ENCODE peak calls at places on chromosome 7, in eight cellular contexts. One of them, this sample, is unnamed.

GRCh38 chr7:148110097-148110868 is 480.3 kb upstream of the C7orf33 start:
- DNase-seq in activated T-cell treated with anti-CD3 and anti-CD28 coated beads for 1 hour: no peak
- DNase-seq in effector memory CD8-positive, alpha-beta T cell: no peak
- DNase-seq in skeletal muscle cell: no peak
- DNase-seq in dermis microvascular lymphatic vessel endothelial cell: no peak
- DNase-seq in NCI-H774: no peak
- DNase-seq in occipital lobe: no peak
- DNase-seq in RPMI7951: no peak
- DNase-seq in this sample: no peak

GRCh38 chr7:46833186-46833585 is 748.7 kb downstream of the TNS3 start:
- DNase-seq in activated T-cell treated with anti-CD3 and anti-CD28 coated beads for 1 hour: no peak
- DNase-seq in effector memory CD8-positive, alpha-beta T cell: no peak
- DNase-seq in skeletal muscle cell: no peak
- DNase-seq in dermis microvascular lymphatic vessel endothelial cell: no peak
- DNase-seq in NCI-H774: no peak
- DNase-seq in occipital lobe: no peak
- DNase-seq in RPMI7951: no peak
- DNase-seq in this sample: no peak

GRCh38 chr7:36151921-36152755 is 916 bp upstream of the EEPD1 start:
- DNase-seq in activated T-cell treated with anti-CD3 and anti-CD28 coated beads for 1 hour: no peak
- DNase-seq in effector memory CD8-positive, alpha-beta T cell: no peak
- DNase-seq in skeletal muscle cell: no peak
- DNase-seq in dermis microvascular lymphatic vessel endothelial cell: no peak
- DNase-seq in NCI-H774: peak; percentile 49
- DNase-seq in occipital lobe: no peak
- DNase-seq in RPMI7951: no peak
- DNase-seq in this sample: no peak

GRCh38 chr7:37452346-37452745 is 3.7 kb upstream of the ELMO1 start:
- DNase-seq in activated T-cell treated with anti-CD3 and anti-CD28 coated beads for 1 hour: no peak
- DNase-seq in effector memory CD8-positive, alpha-beta T cell: no peak
- DNase-seq in skeletal muscle cell: no peak
- DNase-seq in dermis microvascular lymphatic vessel endothelial cell: no peak
- DNase-seq in NCI-H774: no peak
- DNase-seq in occipital lobe: no peak
- DNase-seq in RPMI7951: no peak
- DNase-seq in this sample: no peak

GRCh38 chr7:500521-501420 is 18.9 kb downstream of the PDGFA start:
- DNase-seq in activated T-cell treated with anti-CD3 and anti-CD28 coated beads for 1 hour: no peak
- DNase-seq in effector memory CD8-positive, alpha-beta T cell: no peak
- DNase-seq in skeletal muscle cell: no peak
- DNase-seq in dermis microvascular lymphatic vessel endothelial cell: no peak
- DNase-seq in NCI-H774: no peak
- DNase-seq in occipital lobe: no peak
- DNase-seq in RPMI7951: no peak
- DNase-seq in this sample: no peak

GRCh38 chr7:132117181-132117580 is 459.1 kb downstream of the PLXNA4 start:
- DNase-seq in activated T-cell treated with anti-CD3 and anti-CD28 coated beads for 1 hour: no peak
- DNase-seq in effector memory CD8-positive, alpha-beta T cell: no peak
- DNase-seq in skeletal muscle cell: no peak
- DNase-seq in dermis microvascular lymphatic vessel endothelial cell: no peak
- DNase-seq in NCI-H774: no peak
- DNase-seq in occipital lobe: no peak
- DNase-seq in RPMI7951: peak; percentile 72
- DNase-seq in this sample: no peak

GRCh38 chr7:18859331-18859730 is 258.1 kb downstream of the TWIST1 start:
- DNase-seq in activated T-cell treated with anti-CD3 and anti-CD28 coated beads for 1 hour: no peak
- DNase-seq in effector memory CD8-positive, alpha-beta T cell: no peak
- DNase-seq in skeletal muscle cell: peak; percentile 62
- DNase-seq in dermis microvascular lymphatic vessel endothelial cell: no peak
- DNase-seq in NCI-H774: no peak
- DNase-seq in occipital lobe: no peak
- DNase-seq in RPMI7951: peak; percentile 62
- DNase-seq in this sample: no peak

GRCh38 chr7:92584953-92585352 is 5.2 kb downstream of the FAM133B start:
- DNase-seq in activated T-cell treated with anti-CD3 and anti-CD28 coated beads for 1 hour: no peak
- DNase-seq in effector memory CD8-positive, alpha-beta T cell: no peak
- DNase-seq in skeletal muscle cell: no peak
- DNase-seq in dermis microvascular lymphatic vessel endothelial cell: no peak
- DNase-seq in NCI-H774: no peak
- DNase-seq in occipital lobe: no peak
- DNase-seq in RPMI7951: peak; percentile 14
- DNase-seq in this sample: peak; percentile 24

GRCh38 chr7:102122026-102122425 is 164.6 kb upstream of the SH2B2 start:
- DNase-seq in activated T-cell treated with anti-CD3 and anti-CD28 coated beads for 1 hour: no peak
- DNase-seq in effector memory CD8-positive, alpha-beta T cell: no peak
- DNase-seq in skeletal muscle cell: no peak
- DNase-seq in dermis microvascular lymphatic vessel endothelial cell: no peak
- DNase-seq in NCI-H774: no peak
- DNase-seq in occipital lobe: no peak
- DNase-seq in RPMI7951: peak; percentile 66
- DNase-seq in this sample: no peak

GRCh38 chr7:50497068-50497642 is 47.0 kb upstream of the FIGNL1 start:
- DNase-seq in activated T-cell treated with anti-CD3 and anti-CD28 coated beads for 1 hour: no peak
- DNase-seq in effector memory CD8-positive, alpha-beta T cell: no peak
- DNase-seq in skeletal muscle cell: no peak
- DNase-seq in dermis microvascular lymphatic vessel endothelial cell: no peak
- DNase-seq in NCI-H774: no peak
- DNase-seq in occipital lobe: no peak
- DNase-seq in RPMI7951: peak; percentile 99
- DNase-seq in this sample: no peak

GRCh38 chr7:26195867-26196266 is 4.7 kb downstream of the HNRNPA2B1 start:
- DNase-seq in activated T-cell treated with anti-CD3 and anti-CD28 coated beads for 1 hour: no peak
- DNase-seq in effector memory CD8-positive, alpha-beta T cell: no peak
- DNase-seq in skeletal muscle cell: no peak
- DNase-seq in dermis microvascular lymphatic vessel endothelial cell: no peak
- DNase-seq in NCI-H774: no peak
- DNase-seq in occipital lobe: no peak
- DNase-seq in RPMI7951: no peak
- DNase-seq in this sample: no peak

GRCh38 chr7:94129443-94130140 is 125.4 kb upstream of the BET1 start:
- DNase-seq in activated T-cell treated with anti-CD3 and anti-CD28 coated beads for 1 hour: no peak
- DNase-seq in effector memory CD8-positive, alpha-beta T cell: no peak
- DNase-seq in skeletal muscle cell: peak; percentile 91
- DNase-seq in dermis microvascular lymphatic vessel endothelial cell: no peak
- DNase-seq in NCI-H774: no peak
- DNase-seq in occipital lobe: no peak
- DNase-seq in RPMI7951: peak; percentile 86
- DNase-seq in this sample: no peak

GRCh38 chr7:42233939-42234338 is 3.1 kb downstream of the GLI3 start:
- DNase-seq in activated T-cell treated with anti-CD3 and anti-CD28 coated beads for 1 hour: no peak
- DNase-seq in effector memory CD8-positive, alpha-beta T cell: no peak
- DNase-seq in skeletal muscle cell: no peak
- DNase-seq in dermis microvascular lymphatic vessel endothelial cell: no peak
- DNase-seq in NCI-H774: no peak
- DNase-seq in occipital lobe: no peak
- DNase-seq in RPMI7951: peak; percentile 27
- DNase-seq in this sample: no peak

GRCh38 chr7:84105582-84105981 is 89.0 kb downstream of the SEMA3A start:
- DNase-seq in activated T-cell treated with anti-CD3 and anti-CD28 coated beads for 1 hour: no peak
- DNase-seq in effector memory CD8-positive, alpha-beta T cell: no peak
- DNase-seq in skeletal muscle cell: peak; percentile 39
- DNase-seq in dermis microvascular lymphatic vessel endothelial cell: peak; percentile 32
- DNase-seq in NCI-H774: no peak
- DNase-seq in occipital lobe: no peak
- DNase-seq in RPMI7951: peak; percentile 13
- DNase-seq in this sample: no peak

GRCh38 chr7:422191-422885 is 97.3 kb downstream of the PDGFA start:
- DNase-seq in activated T-cell treated with anti-CD3 and anti-CD28 coated beads for 1 hour: no peak
- DNase-seq in effector memory CD8-positive, alpha-beta T cell: no peak
- DNase-seq in skeletal muscle cell: no peak
- DNase-seq in dermis microvascular lymphatic vessel endothelial cell: no peak
- DNase-seq in NCI-H774: no peak
- DNase-seq in occipital lobe: no peak
- DNase-seq in RPMI7951: no peak
- DNase-seq in this sample: no peak

GRCh38 chr7:20340839-20341238 is 10.1 kb downstream of the ITGB8 start:
- DNase-seq in activated T-cell treated with anti-CD3 and anti-CD28 coated beads for 1 hour: no peak
- DNase-seq in effector memory CD8-positive, alpha-beta T cell: no peak
- DNase-seq in skeletal muscle cell: no peak
- DNase-seq in dermis microvascular lymphatic vessel endothelial cell: no peak
- DNase-seq in NCI-H774: no peak
- DNase-seq in occipital lobe: peak; percentile 33
- DNase-seq in RPMI7951: no peak
- DNase-seq in this sample: no peak

GRCh38 chr7:116522247-116522646 is 2.6 kb upstream of the CAV1 start:
- DNase-seq in activated T-cell treated with anti-CD3 and anti-CD28 coated beads for 1 hour: no peak
- DNase-seq in effector memory CD8-positive, alpha-beta T cell: no peak
- DNase-seq in skeletal muscle cell: peak; percentile 77
- DNase-seq in dermis microvascular lymphatic vessel endothelial cell: peak; percentile 97
- DNase-seq in NCI-H774: no peak
- DNase-seq in occipital lobe: no peak
- DNase-seq in RPMI7951: peak; percentile 88
- DNase-seq in this sample: no peak

GRCh38 chr7:1056006-1056784 is 11.8 kb downstream of the GPR146 start:
- DNase-seq in activated T-cell treated with anti-CD3 and anti-CD28 coated beads for 1 hour: no peak
- DNase-seq in effector memory CD8-positive, alpha-beta T cell: no peak
- DNase-seq in skeletal muscle cell: no peak
- DNase-seq in dermis microvascular lymphatic vessel endothelial cell: peak; percentile 79
- DNase-seq in NCI-H774: no peak
- DNase-seq in occipital lobe: no peak
- DNase-seq in RPMI7951: no peak
- DNase-seq in this sample: no peak

GRCh38 chr7:140601566-140602174 is 38.9 kb downstream of the DENND2A start:
- DNase-seq in activated T-cell treated with anti-CD3 and anti-CD28 coated beads for 1 hour: no peak
- DNase-seq in effector memory CD8-positive, alpha-beta T cell: no peak
- DNase-seq in skeletal muscle cell: no peak
- DNase-seq in dermis microvascular lymphatic vessel endothelial cell: no peak
- DNase-seq in NCI-H774: no peak
- DNase-seq in occipital lobe: no peak
- DNase-seq in RPMI7951: no peak
- DNase-seq in this sample: no peak

GRCh38 chr7:55534916-55535636 is 37.2 kb downstream of the VOPP1 start:
- DNase-seq in activated T-cell treated with anti-CD3 and anti-CD28 coated beads for 1 hour: no peak
- DNase-seq in effector memory CD8-positive, alpha-beta T cell: no peak
- DNase-seq in skeletal muscle cell: no peak
- DNase-seq in dermis microvascular lymphatic vessel endothelial cell: no peak
- DNase-seq in NCI-H774: no peak
- DNase-seq in occipital lobe: no peak
- DNase-seq in RPMI7951: no peak
- DNase-seq in this sample: peak; percentile 31

GRCh38 chr7:18096087-18096486 is 68.4 kb upstream of the PRPS1L1 start:
- DNase-seq in activated T-cell treated with anti-CD3 and anti-CD28 coated beads for 1 hour: no peak
- DNase-seq in effector memory CD8-positive, alpha-beta T cell: no peak
- DNase-seq in skeletal muscle cell: no peak
- DNase-seq in dermis microvascular lymphatic vessel endothelial cell: no peak
- DNase-seq in NCI-H774: no peak
- DNase-seq in occipital lobe: no peak
- DNase-seq in RPMI7951: no peak
- DNase-seq in this sample: no peak

GRCh38 chr7:43582503-43583423 is at the start of gene STK17A:
- DNase-seq in activated T-cell treated with anti-CD3 and anti-CD28 coated beads for 1 hour: peak; percentile 91
- DNase-seq in effector memory CD8-positive, alpha-beta T cell: peak; percentile 97
- DNase-seq in skeletal muscle cell: peak; percentile 62
- DNase-seq in dermis microvascular lymphatic vessel endothelial cell: peak; percentile 74
- DNase-seq in NCI-H774: peak; percentile 95
- DNase-seq in occipital lobe: peak; percentile 87
- DNase-seq in RPMI7951: peak; percentile 86
- DNase-seq in this sample: peak; percentile 93

GRCh38 chr7:95840953-95841950 is 68.9 kb downstream of the DYNC1I1 start:
- DNase-seq in activated T-cell treated with anti-CD3 and anti-CD28 coated beads for 1 hour: no peak
- DNase-seq in effector memory CD8-positive, alpha-beta T cell: no peak
- DNase-seq in skeletal muscle cell: no peak
- DNase-seq in dermis microvascular lymphatic vessel endothelial cell: no peak
- DNase-seq in NCI-H774: no peak
- DNase-seq in occipital lobe: no peak
- DNase-seq in RPMI7951: peak; percentile 7
- DNase-seq in this sample: no peak

GRCh38 chr7:127905491-127906330 is 125.5 kb downstream of the LRRC4 start:
- DNase-seq in activated T-cell treated with anti-CD3 and anti-CD28 coated beads for 1 hour: no peak
- DNase-seq in effector memory CD8-positive, alpha-beta T cell: no peak
- DNase-seq in skeletal muscle cell: no peak
- DNase-seq in dermis microvascular lymphatic vessel endothelial cell: peak; percentile 39
- DNase-seq in NCI-H774: no peak
- DNase-seq in occipital lobe: no peak
- DNase-seq in RPMI7951: peak; percentile 75
- DNase-seq in this sample: peak; percentile 37

GRCh38 chr7:139757968-139758367 is 19.8 kb downstream of the HIPK2 start:
- DNase-seq in activated T-cell treated with anti-CD3 and anti-CD28 coated beads for 1 hour: no peak
- DNase-seq in effector memory CD8-positive, alpha-beta T cell: no peak
- DNase-seq in skeletal muscle cell: no peak
- DNase-seq in dermis microvascular lymphatic vessel endothelial cell: no peak
- DNase-seq in NCI-H774: no peak
- DNase-seq in occipital lobe: no peak
- DNase-seq in RPMI7951: no peak
- DNase-seq in this sample: no peak

GRCh38 chr7:84790873-84791272 is 396.0 kb downstream of the SEMA3D start:
- DNase-seq in activated T-cell treated with anti-CD3 and anti-CD28 coated beads for 1 hour: no peak
- DNase-seq in effector memory CD8-positive, alpha-beta T cell: no peak
- DNase-seq in skeletal muscle cell: peak; percentile 48
- DNase-seq in dermis microvascular lymphatic vessel endothelial cell: no peak
- DNase-seq in NCI-H774: no peak
- DNase-seq in occipital lobe: no peak
- DNase-seq in RPMI7951: no peak
- DNase-seq in this sample: no peak

GRCh38 chr7:16431646-16432424 is 10.5 kb upstream of the CRPPA start:
- DNase-seq in activated T-cell treated with anti-CD3 and anti-CD28 coated beads for 1 hour: no peak
- DNase-seq in effector memory CD8-positive, alpha-beta T cell: peak; percentile 14
- DNase-seq in skeletal muscle cell: no peak
- DNase-seq in dermis microvascular lymphatic vessel endothelial cell: peak; percentile 6
- DNase-seq in NCI-H774: no peak
- DNase-seq in occipital lobe: no peak
- DNase-seq in RPMI7951: peak; percentile 65
- DNase-seq in this sample: peak; percentile 54

GRCh38 chr7:116407165-116407564 is 92.4 kb upstream of the CAV2 start:
- DNase-seq in activated T-cell treated with anti-CD3 and anti-CD28 coated beads for 1 hour: no peak
- DNase-seq in effector memory CD8-positive, alpha-beta T cell: no peak
- DNase-seq in skeletal muscle cell: no peak
- DNase-seq in dermis microvascular lymphatic vessel endothelial cell: no peak
- DNase-seq in NCI-H774: no peak
- DNase-seq in occipital lobe: no peak
- DNase-seq in RPMI7951: no peak
- DNase-seq in this sample: no peak

GRCh38 chr7:2936891-2937580 is 92.9 kb upstream of the GNA12 start:
- DNase-seq in activated T-cell treated with anti-CD3 and anti-CD28 coated beads for 1 hour: no peak
- DNase-seq in effector memory CD8-positive, alpha-beta T cell: no peak
- DNase-seq in skeletal muscle cell: no peak
- DNase-seq in dermis microvascular lymphatic vessel endothelial cell: no peak
- DNase-seq in NCI-H774: no peak
- DNase-seq in occipital lobe: no peak
- DNase-seq in RPMI7951: no peak
- DNase-seq in this sample: no peak

This sample was measured in activated CD8-positive, alpha-beta T cell treated with anti-CD3 and anti-CD28 coated beads for 36 hours.